ENCODE peak calls at places on chromosomes 16 and 17, in nine cellular contexts. W is CD8-positive, alpha-beta T cell; M is hepatocyte; B is effector memory CD4-positive, alpha-beta T cell; V is WERI-Rb-1; Y is AG04450; H is right cardiac atrium; S is GM23248; U is HAP-1. C is an unnamed sample. For H3K27me3, the result is how much of the 10 kb centered on the place peaks cover.

GRCh38 chr17:18949566-18949965 is 2.4 kb upstream of the SLC5A10 start:
- DNase-seq in W (no peak), S (no peak), V (no peak), H (no peak), U (no peak), M (no peak), B (no peak), Y (no peak), C (no peak)

GRCh38 chr17:57284984-57285646 is 28.8 kb downstream of the MSI2 start:
- DNase-seq in M (no peak), V (no peak), B (no peak), Y (no peak), S (no peak), W (no peak), U (peak), H (no peak), C (peak)

GRCh38 chr16:80792031-80792430 is 12.4 kb downstream of the CDYL2 start:
- DNase-seq in H (no peak), V (no peak), U (no peak), M (no peak), B (no peak), S (no peak), W (no peak), Y (no peak), C (no peak)

GRCh38 chr17:77471984-77472836 is 331.4 kb downstream of the SEC14L1 start:
- DNase-seq in S (peak), U (peak), M (peak), Y (no peak), W (no peak), B (no peak), V (no peak), H (peak), C (peak)

GRCh38 chr16:70691223-70692129 is 5.6 kb upstream of the MTSS2 start:
- DNase-seq in W (no peak), U (no peak), H (peak), B (no peak), Y (peak), S (peak), V (no peak), M (peak), C (peak)

GRCh38 chr16:80754479-80754878 is 49.9 kb downstream of the CDYL2 start:
- DNase-seq in V (no peak), Y (no peak), H (no peak), S (no peak), W (no peak), B (no peak), U (no peak), M (no peak), C (no peak)

GRCh38 chr16:84790291-84790690 is 29.5 kb upstream of the CRISPLD2 start:
- DNase-seq in V (peak), M (no peak), Y (no peak), W (no peak), U (no peak), B (no peak), H (no peak), S (no peak), C (no peak)

GRCh38 chr16:19463468-19464315 is 46.0 kb downstream of the TMC5 start:
- DNase-seq in B (no peak), H (no peak), U (no peak), M (peak), Y (no peak), W (no peak), V (no peak), S (no peak), C (no peak)

GRCh38 chr16:71367243-71367976 is 8.9 kb downstream of the CALB2 start:
- DNase-seq in Y (no peak), B (no peak), S (peak), U (peak), M (peak), V (peak), W (no peak), H (peak), C (peak)

GRCh38 chr16:29656688-29657523 is 6.1 kb upstream of the SPN start:
- DNase-seq in U (no peak), H (no peak), M (no peak), B (no peak), V (no peak), Y (no peak), W (no peak), S (no peak), C (no peak)

GRCh38 chr17:4872786-4873185 is 26.6 kb upstream of the C17orf107 start:
- DNase-seq in B (no peak), U (no peak), W (no peak), S (no peak), Y (no peak), H (no peak), M (no peak), V (no peak), C (no peak)

GRCh38 chr16:13552062-13552959 is 367.6 kb upstream of the ERCC4 start:
- DNase-seq in H (no peak), M (no peak), W (no peak), B (no peak), U (no peak), Y (no peak), V (no peak), S (no peak), C (no peak)

GRCh38 chr17:75511610-75512575 is 3.4 kb downstream of the CASKIN2 start:
- DNase-seq in B (no peak), H (peak), V (no peak), M (peak), S (no peak), U (peak), W (no peak), Y (no peak), C (no peak)

GRCh38 chr17:76700627-76701470 is 9.9 kb downstream of the MXRA7 start:
- DNase-seq in B (no peak), H (peak), S (peak), V (peak), M (peak), Y (peak), U (no peak), W (no peak), C (peak)

GRCh38 chr17:82258555-82258954 is 14.9 kb downstream of the CSNK1D start:
- DNase-seq in H (no peak), U (no peak), B (no peak), W (no peak), V (no peak), Y (no peak), M (no peak), S (no peak), C (no peak)
- H3K27me3 ChIP-seq in H (under half), U (under half), B (under half), W (under half), V (under half), Y (under half), M (under half), S (under half), C (under half)

DNA sequence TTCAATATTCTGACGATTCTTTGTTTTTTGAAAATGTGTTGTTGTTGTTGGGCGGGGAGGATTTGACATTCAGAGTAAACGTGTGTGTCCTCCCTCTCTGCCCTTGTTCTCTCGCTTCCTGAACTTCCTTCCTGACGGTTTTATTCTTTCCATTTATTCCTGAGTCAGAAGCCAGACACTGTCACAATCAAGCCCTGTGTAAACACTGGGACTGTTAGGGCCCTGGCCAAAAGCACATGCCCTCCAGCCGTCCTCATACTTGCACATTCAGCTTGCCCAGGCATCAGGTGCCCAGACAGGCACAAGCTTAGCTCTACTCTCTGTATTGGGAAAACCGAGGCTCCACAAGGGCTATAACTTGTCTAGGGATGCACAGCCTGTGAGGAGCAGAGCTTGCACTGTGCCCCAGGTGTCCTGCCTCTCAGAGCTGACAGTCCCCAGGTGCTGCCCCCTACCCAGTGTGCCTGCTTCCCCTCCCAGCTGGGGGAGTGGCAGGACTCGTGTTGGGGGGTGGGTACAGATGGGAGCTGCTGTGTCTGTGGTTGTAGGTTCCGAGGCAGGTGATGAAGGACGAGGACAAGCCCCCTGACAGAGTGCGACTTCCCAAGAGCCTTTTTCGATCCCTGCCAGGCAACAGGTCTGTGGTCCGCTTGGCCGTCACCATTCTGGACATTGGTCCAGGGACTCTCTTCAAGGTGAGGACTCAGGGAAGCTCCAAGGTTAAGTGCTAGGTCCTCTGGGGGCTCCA is 9.7 kb downstream of the ADGRG3 start:
- DNase-seq in B (no peak), S (no peak), U (no peak), W (no peak), H (no peak), Y (no peak), M (no peak), V (no peak), C (no peak)
- H3K27me3 ChIP-seq in B (under half), S (under half), U (under half), W (under half), H (under half), Y (half or more), M (under half), V (under half), C (under half)

GRCh38 chr17:5943232-5943631 is 126.9 kb upstream of the WSCD1 start:
- DNase-seq in S (no peak), U (no peak), M (no peak), V (no peak), B (no peak), Y (no peak), W (no peak), H (no peak), C (no peak)
- H3K27me3 ChIP-seq in S (under half), U (under half), M (under half), V (under half), B (under half), Y (under half), W (under half), H (under half), C (under half)

GRCh38 chr17:36926226-36926625 is 11.0 kb upstream of the LHX1 start:
- DNase-seq in S (no peak), M (no peak), U (no peak), Y (no peak), V (no peak), W (no peak), H (no peak), B (no peak), C (no peak)

GRCh38 chr17:36930501-36930900 is 6.8 kb upstream of the LHX1 start:
- DNase-seq in U (no peak), W (no peak), H (no peak), V (no peak), S (no peak), M (no peak), B (no peak), Y (no peak), C (no peak)

GRCh38 chr17:36931096-36931696 is 6.1 kb upstream of the LHX1 start:
- DNase-seq in U (no peak), W (no peak), V (no peak), H (no peak), M (no peak), B (no peak), S (no peak), Y (no peak), C (no peak)

GRCh38 chr17:36926701-36927100 is 10.6 kb upstream of the LHX1 start:
- DNase-seq in Y (no peak), W (no peak), S (no peak), H (no peak), M (no peak), U (no peak), B (no peak), V (no peak), C (no peak)

DNA sequence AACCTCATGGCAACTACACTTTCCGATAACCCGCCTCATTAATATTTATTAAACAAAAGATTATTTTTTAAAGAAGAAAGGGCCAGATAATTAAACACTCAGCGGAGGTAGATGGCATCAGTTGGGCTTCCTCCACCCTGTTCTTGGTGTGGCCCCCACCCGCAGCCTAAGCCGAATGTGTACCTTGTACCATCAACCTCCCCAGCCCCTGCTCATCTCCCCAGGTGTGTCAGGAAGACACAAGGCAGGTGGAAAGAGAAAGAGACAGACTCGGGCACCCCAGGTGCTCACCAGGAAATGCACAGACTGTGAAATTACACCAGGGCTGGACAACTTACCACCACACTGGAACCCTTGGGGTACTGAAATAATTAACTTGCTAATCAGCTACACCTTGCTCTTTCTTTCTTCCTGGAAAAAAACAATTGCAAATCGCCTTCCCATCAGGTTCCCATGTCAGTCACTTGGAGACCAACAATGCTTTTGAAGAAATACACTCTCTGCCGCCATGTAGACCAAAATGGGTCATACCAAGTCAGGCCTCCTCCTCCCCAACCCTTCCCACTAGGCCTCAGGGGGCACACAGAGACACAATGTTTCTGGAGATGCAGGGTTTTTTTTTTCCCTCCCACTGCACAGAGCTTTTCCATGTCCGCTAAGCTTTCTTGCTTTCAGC is 8.7 kb upstream of the LHX1 start:
- DNase-seq in U (no peak), H (no peak), M (no peak), W (no peak), S (no peak), V (no peak), Y (no peak), B (no peak), C (no peak)
- H3K27me3 ChIP-seq in U (under half), H (under half), M (half or more), W (half or more), S (half or more), V (half or more), Y (half or more), B (under half), C (half or more)

GRCh38 chr17:48420823-48421222 is 9.2 kb downstream of the SKAP1 start:
- DNase-seq in U (no peak), Y (no peak), M (no peak), V (no peak), H (no peak), S (no peak), B (no peak), W (no peak), C (no peak)

GRCh38 chr17:48413613-48414405 is 16.2 kb downstream of the SKAP1 start:
- DNase-seq in W (no peak), S (no peak), M (no peak), B (no peak), V (no peak), U (no peak), Y (no peak), H (no peak), C (no peak)

GRCh38 chr17:48412841-48413240 is 17.2 kb downstream of the SKAP1 start:
- DNase-seq in B (no peak), U (no peak), Y (no peak), H (no peak), W (no peak), M (no peak), V (no peak), S (peak), C (no peak)

DNA sequence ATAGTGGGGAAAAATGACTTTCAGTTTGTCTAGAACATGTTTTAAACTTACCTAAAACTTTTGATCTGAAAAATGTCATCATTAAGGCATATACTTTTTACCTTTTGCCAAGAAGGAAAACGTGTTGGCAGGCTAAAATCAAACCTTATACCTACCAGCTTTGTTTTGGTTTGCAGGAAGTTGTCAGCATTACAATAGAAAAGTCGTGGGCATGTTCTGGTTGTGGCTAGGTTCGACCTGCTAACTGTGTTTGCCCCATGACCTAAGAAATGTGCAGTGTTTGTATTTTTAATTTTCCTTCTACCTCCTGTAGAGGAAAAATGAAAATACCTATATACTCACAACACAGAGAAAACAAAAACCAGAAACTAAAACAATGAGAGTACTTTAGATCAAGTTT is 13.0 kb downstream of the SKAP1 start:
- DNase-seq in M (no peak), S (no peak), Y (no peak), V (no peak), U (no peak), B (no peak), H (no peak), W (no peak), C (no peak)
- H3K27me3 ChIP-seq in M (under half), S (under half), Y (under half), V (half or more), U (half or more), B (under half), H (under half), W (under half), C (under half)

DNA sequence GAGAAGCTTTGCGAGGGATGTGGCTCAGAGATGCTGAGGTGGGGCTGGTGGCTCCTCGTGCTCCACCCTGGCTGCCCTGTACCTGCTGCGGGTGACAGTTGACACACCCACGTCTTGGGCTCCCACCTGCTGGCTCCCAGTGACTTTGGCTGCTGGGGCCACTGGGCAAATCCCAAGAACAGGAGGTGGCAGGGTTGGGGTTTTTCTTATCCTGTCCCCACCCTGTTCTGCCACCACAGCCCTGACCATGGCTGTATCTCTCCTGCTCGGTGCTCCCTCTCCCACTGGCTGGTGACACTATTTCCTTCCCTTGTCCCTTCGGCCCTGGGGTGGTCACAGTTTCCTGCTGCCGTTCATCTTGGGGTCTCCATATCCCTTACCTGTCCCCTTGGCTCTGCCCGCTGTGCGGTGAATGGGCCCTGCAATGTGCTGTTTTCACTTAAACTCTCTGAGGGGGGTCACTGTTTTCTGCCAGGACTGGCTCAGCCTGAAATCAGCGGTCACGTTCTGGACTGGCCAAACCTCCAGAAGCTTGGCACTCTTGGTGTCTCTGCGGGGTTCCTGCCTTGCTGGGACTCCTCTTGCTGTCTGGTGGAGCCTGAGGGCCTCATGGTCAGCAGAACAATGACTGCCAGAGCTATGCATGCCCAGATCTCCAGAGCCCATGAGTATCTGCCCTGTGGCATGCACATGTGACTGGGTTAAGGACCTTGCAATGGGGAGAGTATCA is 144.2 kb downstream of the IRF8 start:
- DNase-seq in M (no peak), S (no peak), B (no peak), Y (no peak), V (no peak), W (no peak), U (no peak), H (no peak), C (no peak)
- H3K27me3 ChIP-seq in M (under half), S (under half), B (under half), Y (under half), V (under half), W (under half), U (under half), H (under half), C (under half)

DNA sequence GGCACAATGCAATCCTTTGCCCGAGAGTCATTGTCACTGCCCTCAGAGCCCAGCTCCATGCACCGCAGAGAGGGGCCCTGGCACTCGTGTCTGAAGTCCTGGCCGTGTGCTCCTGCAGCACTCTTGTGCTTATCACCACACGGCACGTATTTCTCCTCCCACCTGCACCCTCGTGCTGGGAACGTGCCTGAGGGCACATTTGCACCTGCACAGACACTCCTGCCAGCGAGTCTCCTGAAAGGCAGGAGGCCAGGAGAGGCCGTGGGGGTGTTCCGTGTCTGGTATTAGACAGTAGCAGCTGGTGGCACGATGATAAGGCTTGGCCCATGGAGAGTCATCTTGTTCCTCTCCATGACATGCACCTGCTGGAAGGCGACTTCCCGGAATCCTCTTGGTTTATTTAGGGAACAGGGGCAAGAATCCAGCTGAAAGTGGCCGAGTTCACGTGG is 3.4 kb upstream of the ACSF3 start:
- DNase-seq in S (no peak), Y (no peak), V (no peak), M (no peak), U (no peak), W (no peak), H (no peak), B (no peak), C (no peak)
- H3K27me3 ChIP-seq in S (under half), Y (half or more), V (under half), M (under half), U (under half), W (under half), H (under half), B (under half), C (under half)

DNA sequence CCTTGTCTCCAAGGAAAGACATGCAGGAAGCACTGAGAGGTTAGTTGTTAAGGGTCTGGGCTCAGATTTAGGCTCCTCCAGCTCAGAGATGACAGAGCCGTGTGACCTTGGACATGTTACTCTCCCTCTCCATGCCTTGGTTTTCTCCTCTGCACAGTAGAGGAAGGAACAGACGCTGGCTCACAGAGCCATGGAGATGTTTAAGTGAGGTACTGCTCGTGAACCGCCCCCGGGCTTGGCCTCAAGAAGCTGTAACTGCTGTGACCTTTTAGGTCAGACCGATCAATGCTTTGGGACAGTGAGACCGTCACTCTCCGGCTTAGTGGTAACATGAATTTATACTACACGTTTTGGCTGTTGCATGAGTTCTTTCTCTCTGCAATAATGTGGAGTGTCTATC is 197.4 kb downstream of the C16orf95 start:
- DNase-seq in U (no peak), M (no peak), H (no peak), V (no peak), B (no peak), Y (no peak), W (no peak), S (no peak), C (no peak)
- H3K27me3 ChIP-seq in U (under half), M (under half), H (under half), V (under half), B (under half), Y (under half), W (under half), S (under half), C (under half)